ENCODE peak calls at places on chromosomes 5 and 9, in six cellular contexts. One of them, this sample, is unnamed.

GRCh38 chr5:119377066-119377465 is 21.2 kb downstream of the TNFAIP8 start:
- DNase-seq in SK-N-SH: no peak
- DNase-seq in HCT116: no peak
- DNase-seq in A549: no peak
- DNase-seq in HepG2: no peak
- DNase-seq in GM23338: no peak
- DNase-seq in this sample: no peak

GRCh38 chr5:145938699-145939531 is 2.5 kb downstream of the SH3RF2 start:
- DNase-seq in SK-N-SH: peak
- DNase-seq in HCT116: no peak
- DNase-seq in A549: no peak
- DNase-seq in HepG2: no peak
- DNase-seq in GM23338: no peak
- DNase-seq in this sample: no peak

GRCh38 chr5:110899566-110900412 is 161.0 kb downstream of the SLC25A46 start:
- DNase-seq in SK-N-SH: no peak
- DNase-seq in HCT116: no peak
- DNase-seq in A549: no peak
- DNase-seq in HepG2: no peak
- DNase-seq in GM23338: peak
- DNase-seq in this sample: no peak

GRCh38 chr5:111159845-111160244 is 64.3 kb upstream of the CAMK4 start:
- DNase-seq in SK-N-SH: no peak
- DNase-seq in HCT116: no peak
- DNase-seq in A549: no peak
- DNase-seq in HepG2: no peak
- DNase-seq in GM23338: peak
- DNase-seq in this sample: no peak

GRCh38 chr5:114657342-114658130 is 295.7 kb downstream of the KCNN2 start:
- DNase-seq in SK-N-SH: no peak
- DNase-seq in HCT116: no peak
- DNase-seq in A549: no peak
- DNase-seq in HepG2: no peak
- DNase-seq in GM23338: no peak
- DNase-seq in this sample: no peak

GRCh38 chr5:176859916-176860315 is 39.2 kb downstream of the HK3 start:
- DNase-seq in SK-N-SH: no peak
- DNase-seq in HCT116: no peak
- DNase-seq in A549: no peak
- DNase-seq in HepG2: no peak
- DNase-seq in GM23338: no peak
- DNase-seq in this sample: no peak

GRCh38 chr5:159094745-159095144 is 5.0 kb downstream of the EBF1 start:
- DNase-seq in SK-N-SH: peak
- DNase-seq in HCT116: peak
- DNase-seq in A549: peak
- DNase-seq in HepG2: peak
- DNase-seq in GM23338: peak
- DNase-seq in this sample: no peak

GRCh38 chr9:121057821-121058220 is 7.7 kb upstream of the C5 start:
- DNase-seq in SK-N-SH: no peak
- DNase-seq in HCT116: no peak
- DNase-seq in A549: no peak
- DNase-seq in HepG2: no peak
- DNase-seq in GM23338: no peak
- DNase-seq in this sample: no peak

GRCh38 chr9:81032831-81033230 is 656.5 kb downstream of the TLE1 start:
- DNase-seq in SK-N-SH: no peak
- DNase-seq in HCT116: no peak
- DNase-seq in A549: no peak
- DNase-seq in HepG2: no peak
- DNase-seq in GM23338: no peak
- DNase-seq in this sample: no peak

GRCh38 chr5:142610176-142611001 is 75.5 kb downstream of the FGF1 start:
- DNase-seq in SK-N-SH: no peak
- DNase-seq in HCT116: no peak
- DNase-seq in A549: no peak
- DNase-seq in HepG2: no peak
- DNase-seq in GM23338: no peak
- DNase-seq in this sample: no peak

GRCh38 chr9:127803507-127804352 is 1.0 kb downstream of the FPGS start:
- DNase-seq in SK-N-SH: peak
- DNase-seq in HCT116: no peak
- DNase-seq in A549: peak
- DNase-seq in HepG2: no peak
- DNase-seq in GM23338: peak
- DNase-seq in this sample: no peak

GRCh38 chr5:140202078-140202477 is 27.1 kb downstream of the CYSTM1 start:
- DNase-seq in SK-N-SH: no peak
- DNase-seq in HCT116: no peak
- DNase-seq in A549: no peak
- DNase-seq in HepG2: no peak
- DNase-seq in GM23338: no peak
- DNase-seq in this sample: no peak

GRCh38 chr5:44888435-44888834 is 79.7 kb downstream of the MRPS30 start:
- DNase-seq in SK-N-SH: no peak
- DNase-seq in HCT116: no peak
- DNase-seq in A549: no peak
- DNase-seq in HepG2: no peak
- DNase-seq in GM23338: no peak
- DNase-seq in this sample: no peak

GRCh38 chr5:61205013-61205412 is 42.7 kb upstream of the SMIM15 start:
- DNase-seq in SK-N-SH: no peak
- DNase-seq in HCT116: no peak
- DNase-seq in A549: no peak
- DNase-seq in HepG2: no peak
- DNase-seq in GM23338: no peak
- DNase-seq in this sample: no peak

GRCh38 chr5:105506692-105507277 is 1944.2 kb upstream of the NUDT12 start:
- DNase-seq in SK-N-SH: no peak
- DNase-seq in HCT116: peak
- DNase-seq in A549: peak
- DNase-seq in HepG2: peak
- DNase-seq in GM23338: peak
- DNase-seq in this sample: no peak

GRCh38 chr9:27162045-27162444 is 53.0 kb downstream of the TEK start:
- DNase-seq in SK-N-SH: no peak
- DNase-seq in HCT116: no peak
- DNase-seq in A549: no peak
- DNase-seq in HepG2: no peak
- DNase-seq in GM23338: no peak
- DNase-seq in this sample: no peak

GRCh38 chr5:26940981-26941380 is 97.4 kb downstream of the CDH9 start:
- DNase-seq in SK-N-SH: no peak
- DNase-seq in HCT116: no peak
- DNase-seq in A549: no peak
- DNase-seq in HepG2: no peak
- DNase-seq in GM23338: no peak
- DNase-seq in this sample: no peak

GRCh38 chr9:5817776-5818336 is 15.1 kb downstream of the ERMP1 start:
- DNase-seq in SK-N-SH: no peak
- DNase-seq in HCT116: peak
- DNase-seq in A549: peak
- DNase-seq in HepG2: peak
- DNase-seq in GM23338: no peak
- DNase-seq in this sample: no peak

GRCh38 chr5:61332369-61332745 is 299 bp downstream of the ZSWIM6 start:
- DNase-seq in SK-N-SH: peak
- DNase-seq in HCT116: no peak
- DNase-seq in A549: no peak
- DNase-seq in HepG2: no peak
- DNase-seq in GM23338: peak
- DNase-seq in this sample: no peak

GRCh38 chr9:4934976-4935672 is 49.9 kb upstream of the JAK2 start:
- DNase-seq in SK-N-SH: no peak
- DNase-seq in HCT116: no peak
- DNase-seq in A549: no peak
- DNase-seq in HepG2: no peak
- DNase-seq in GM23338: no peak
- DNase-seq in this sample: no peak

GRCh38 chr9:106075991-106076390 is 381.6 kb downstream of the TMEM38B start:
- DNase-seq in SK-N-SH: no peak
- DNase-seq in HCT116: no peak
- DNase-seq in A549: no peak
- DNase-seq in HepG2: no peak
- DNase-seq in GM23338: no peak
- DNase-seq in this sample: no peak

GRCh38 chr9:126149661-126150060 is 177.0 kb upstream of the MVB12B start:
- DNase-seq in SK-N-SH: peak
- DNase-seq in HCT116: no peak
- DNase-seq in A549: no peak
- DNase-seq in HepG2: peak
- DNase-seq in GM23338: no peak
- DNase-seq in this sample: no peak

GRCh38 chr5:13307480-13307879 is 637.0 kb downstream of the DNAH5 start:
- DNase-seq in SK-N-SH: no peak
- DNase-seq in HCT116: no peak
- DNase-seq in A549: no peak
- DNase-seq in HepG2: no peak
- DNase-seq in GM23338: no peak
- DNase-seq in this sample: no peak

GRCh38 chr5:112124788-112125187 is 294.3 kb downstream of the EPB41L4A start:
- DNase-seq in SK-N-SH: no peak
- DNase-seq in HCT116: no peak
- DNase-seq in A549: no peak
- DNase-seq in HepG2: no peak
- DNase-seq in GM23338: no peak
- DNase-seq in this sample: no peak

GRCh38 chr9:23162789-23163188 is 663.3 kb downstream of the ELAVL2 start:
- DNase-seq in SK-N-SH: no peak
- DNase-seq in HCT116: no peak
- DNase-seq in A549: no peak
- DNase-seq in HepG2: no peak
- DNase-seq in GM23338: no peak
- DNase-seq in this sample: no peak

GRCh38 chr9:73162987-73163763 is 11.5 kb downstream of the ANXA1 start:
- DNase-seq in SK-N-SH: no peak
- DNase-seq in HCT116: no peak
- DNase-seq in A549: no peak
- DNase-seq in HepG2: no peak
- DNase-seq in GM23338: peak
- DNase-seq in this sample: no peak

GRCh38 chr5:55570026-55570425 is 35.3 kb upstream of the PLPP1 start:
- DNase-seq in SK-N-SH: no peak
- DNase-seq in HCT116: no peak
- DNase-seq in A549: no peak
- DNase-seq in HepG2: no peak
- DNase-seq in GM23338: peak
- DNase-seq in this sample: no peak

GRCh38 chr5:74311961-74312360 is 328.6 kb downstream of the ENC1 start:
- DNase-seq in SK-N-SH: no peak
- DNase-seq in HCT116: no peak
- DNase-seq in A549: no peak
- DNase-seq in HepG2: no peak
- DNase-seq in GM23338: no peak
- DNase-seq in this sample: no peak

GRCh38 chr5:127358274-127358673 is 67.7 kb downstream of the MEGF10 start:
- DNase-seq in SK-N-SH: no peak
- DNase-seq in HCT116: no peak
- DNase-seq in A549: no peak
- DNase-seq in HepG2: no peak
- DNase-seq in GM23338: no peak
- DNase-seq in this sample: no peak

GRCh38 chr5:90866333-90866732 is 307.7 kb downstream of the ADGRV1 start:
- DNase-seq in SK-N-SH: peak
- DNase-seq in HCT116: peak
- DNase-seq in A549: peak
- DNase-seq in HepG2: peak
- DNase-seq in GM23338: peak
- DNase-seq in this sample: peak

GRCh38 chr5:172173771-172174170 is 14.3 kb downstream of the STK10 start:
- DNase-seq in SK-N-SH: no peak
- DNase-seq in HCT116: no peak
- DNase-seq in A549: no peak
- DNase-seq in HepG2: no peak
- DNase-seq in GM23338: no peak
- DNase-seq in this sample: no peak

GRCh38 chr5:94367900-94368299 is 250.5 kb downstream of the KIAA0825 start:
- DNase-seq in SK-N-SH: no peak
- DNase-seq in HCT116: no peak
- DNase-seq in A549: peak
- DNase-seq in HepG2: no peak
- DNase-seq in GM23338: no peak
- DNase-seq in this sample: no peak
- H3K27ac ChIP-seq in SK-N-SH: no peak
- H3K27ac ChIP-seq in HCT116: no peak
- H3K27ac ChIP-seq in A549: no peak
- H3K27ac ChIP-seq in HepG2: no peak
- H3K27ac ChIP-seq in GM23338: no peak
- H3K27ac ChIP-seq in this sample: no peak

GRCh38 chr5:121573844-121574243 is 277.8 kb upstream of the FTMT start:
- DNase-seq in SK-N-SH: no peak
- DNase-seq in HCT116: no peak
- DNase-seq in A549: no peak
- DNase-seq in HepG2: no peak
- DNase-seq in GM23338: no peak
- DNase-seq in this sample: no peak
- TF ChIP-seq REST in SK-N-SH: no peak
- TF ChIP-seq REST in HCT116: no peak
- TF ChIP-seq REST in A549: no peak
- TF ChIP-seq REST in HepG2: no peak
- TF ChIP-seq REST in GM23338: no peak
- TF ChIP-seq REST in this sample: no peak

GRCh38 chr9:137314561-137315560 is 12.8 kb upstream of the NRARP start:
- DNase-seq in SK-N-SH: peak
- DNase-seq in HCT116: no peak
- DNase-seq in A549: no peak
- DNase-seq in HepG2: no peak
- DNase-seq in GM23338: no peak
- DNase-seq in this sample: no peak

GRCh38 chr9:137313956-137314560 is 12.0 kb upstream of the NRARP start:
- DNase-seq in SK-N-SH: peak
- DNase-seq in HCT116: no peak
- DNase-seq in A549: peak
- DNase-seq in HepG2: no peak
- DNase-seq in GM23338: no peak
- DNase-seq in this sample: no peak

GRCh38 chr9:137317021-137317978 is 15.2 kb upstream of the NRARP start:
- DNase-seq in SK-N-SH: peak
- DNase-seq in HCT116: no peak
- DNase-seq in A549: peak
- DNase-seq in HepG2: no peak
- DNase-seq in GM23338: no peak
- DNase-seq in this sample: no peak

GRCh38 chr9:137316012-137316981 is 14.2 kb upstream of the NRARP start:
- DNase-seq in SK-N-SH: peak
- DNase-seq in HCT116: no peak
- DNase-seq in A549: peak
- DNase-seq in HepG2: no peak
- DNase-seq in GM23338: peak
- DNase-seq in this sample: no peak

GRCh38 chr9:137315581-137316011 is 13.5 kb upstream of the NRARP start:
- DNase-seq in SK-N-SH: no peak
- DNase-seq in HCT116: no peak
- DNase-seq in A549: peak
- DNase-seq in HepG2: no peak
- DNase-seq in GM23338: no peak
- DNase-seq in this sample: no peak
- H3K27ac ChIP-seq in SK-N-SH: no peak
- H3K27ac ChIP-seq in HCT116: no peak
- H3K27ac ChIP-seq in A549: peak
- H3K27ac ChIP-seq in HepG2: no peak
- H3K27ac ChIP-seq in GM23338: no peak
- H3K27ac ChIP-seq in this sample: peak

GRCh38 chr5:125316386-125316785 is 569.9 kb upstream of the ZNF608 start:
- DNase-seq in SK-N-SH: no peak
- DNase-seq in HCT116: no peak
- DNase-seq in A549: no peak
- DNase-seq in HepG2: no peak
- DNase-seq in GM23338: no peak
- DNase-seq in this sample: no peak
- TF ChIP-seq REST in SK-N-SH: no peak
- TF ChIP-seq REST in HCT116: no peak
- TF ChIP-seq REST in A549: no peak
- TF ChIP-seq REST in HepG2: no peak
- TF ChIP-seq REST in GM23338: no peak
- TF ChIP-seq REST in this sample: no peak

This sample was measured in Panc1.